ENCODE peak calls at places on chromosome 17, in five cellular contexts. U, O, V, M and X are unnamed samples.

GRCh38 chr17:17570207-17570797 is 21.2 kb downstream of the PEMT start:
- DNase-seq in U (no peak), O (peak), V (no peak), M (peak), X (peak)

GRCh38 chr17:19346351-19347255 is 15.9 kb downstream of the B9D1 start:
- DNase-seq in U (no peak), O (peak), V (peak), M (no peak), X (no peak)

GRCh38 chr17:75267146-75267402 is 4.0 kb downstream of the MIF4GD start:
- DNase-seq in U (no peak), O (no peak), V (no peak), M (no peak), X (no peak)

GRCh38 chr17:48027322-48027981 is 10.1 kb downstream of the COPZ2 start:
- DNase-seq in U (no peak), O (no peak), V (no peak), M (no peak), X (no peak)

GRCh38 chr17:48259710-48260291 is 152.2 kb downstream of the SNX11 start:
- DNase-seq in U (no peak), O (no peak), V (no peak), M (peak), X (peak)

GRCh38 chr17:77475012-77475976 is 334.5 kb downstream of the SEC14L1 start:
- DNase-seq in U (peak), O (no peak), V (no peak), M (no peak), X (no peak)

GRCh38 chr17:34637041-34637547 is 57.7 kb downstream of the TMEM132E start:
- DNase-seq in U (no peak), O (no peak), V (no peak), M (no peak), X (no peak)

GRCh38 chr17:50533720-50534148 is 1.2 kb downstream of the EPN3 start:
- DNase-seq in U (no peak), O (no peak), V (no peak), M (peak), X (peak)

GRCh38 chr17:65774787-65775186 is 213.3 kb upstream of the AXIN2 start:
- DNase-seq in U (no peak), O (no peak), V (no peak), M (peak), X (no peak)

GRCh38 chr17:60303406-60304099 is 88.4 kb downstream of the USP32 start:
- DNase-seq in U (no peak), O (no peak), V (no peak), M (no peak), X (no peak)

GRCh38 chr17:1999557-2000251 is 25.4 kb downstream of the RTN4RL1 start:
- DNase-seq in U (no peak), O (peak), V (peak), M (peak), X (peak)

GRCh38 chr17:76318586-76318985 is 10.5 kb upstream of the QRICH2 start:
- DNase-seq in U (no peak), O (no peak), V (no peak), M (no peak), X (no peak)

GRCh38 chr17:68381076-68381900 is 76.0 kb downstream of the WIPI1 start:
- DNase-seq in U (no peak), O (no peak), V (no peak), M (no peak), X (no peak)

GRCh38 chr17:806346-807145 is 24.4 kb downstream of the MRM3 start:
- DNase-seq in U (no peak), O (no peak), V (no peak), M (no peak), X (no peak)

GRCh38 chr17:13756763-13757162 is 155.0 kb upstream of the HS3ST3A1 start:
- DNase-seq in U (no peak), O (no peak), V (no peak), M (no peak), X (no peak)

GRCh38 chr17:27956601-27957445 is 63.7 kb upstream of the LYRM9 start:
- DNase-seq in U (no peak), O (no peak), V (no peak), M (peak), X (peak)

GRCh38 chr17:296382-296781 is 56.2 kb downstream of the RPH3AL start:
- DNase-seq in U (no peak), O (no peak), V (peak), M (no peak), X (no peak)

GRCh38 chr17:76506408-76507328 is 5.4 kb upstream of the RHBDF2 start:
- DNase-seq in U (peak), O (peak), V (peak), M (peak), X (peak)

GRCh38 chr17:51419476-51419875 is 159.1 kb downstream of the UTP18 start:
- DNase-seq in U (no peak), O (no peak), V (no peak), M (no peak), X (no peak)

GRCh38 chr17:2022647-2023046 is 2.5 kb downstream of the RTN4RL1 start:
- DNase-seq in U (no peak), O (no peak), V (no peak), M (no peak), X (no peak)

GRCh38 chr17:1126327-1126726 is 53.5 kb downstream of the ABR start:
- DNase-seq in U (no peak), O (no peak), V (no peak), M (no peak), X (no peak)

GRCh38 chr17:58666858-58667267 is 25.0 kb downstream of the TEX14 start:
- DNase-seq in U (peak), O (no peak), V (peak), M (no peak), X (no peak)

GRCh38 chr17:49565948-49566491 is 9.7 kb upstream of the NXPH3 start:
- DNase-seq in U (no peak), O (no peak), V (peak), M (no peak), X (peak)

GRCh38 chr17:48294989-48295892 is 134.8 kb downstream of the SKAP1 start:
- DNase-seq in U (no peak), O (no peak), V (no peak), M (no peak), X (no peak)

GRCh38 chr17:80029235-80029974 is 6.3 kb downstream of the TBC1D16 start:
- DNase-seq in U (no peak), O (no peak), V (peak), M (no peak), X (peak)

GRCh38 chr17:40615295-40615988 is 32.2 kb downstream of the SMARCE1 start:
- DNase-seq in U (no peak), O (peak), V (no peak), M (peak), X (peak)

GRCh38 chr17:43834106-43834505 is 1.2 kb upstream of the MPP3 start:
- DNase-seq in U (no peak), O (no peak), V (no peak), M (no peak), X (no peak)

GRCh38 chr17:77409282-77410161 is 268.8 kb downstream of the SEC14L1 start:
- DNase-seq in U (peak), O (no peak), V (peak), M (peak), X (no peak)

GRCh38 chr17:30323262-30323894 is 10.5 kb downstream of the TMIGD1 start:
- DNase-seq in U (peak), O (no peak), V (no peak), M (no peak), X (no peak)

GRCh38 chr17:37608369-37609169 is 649 bp downstream of the SYNRG start:
- DNase-seq in U (peak), O (peak), V (peak), M (peak), X (peak)

GRCh38 chr17:33233855-33234228 is 59.3 kb downstream of the ASIC2 start:
- DNase-seq in U (peak), O (no peak), V (peak), M (no peak), X (no peak)

GRCh38 chr17:83083368-83084201 is 4.2 kb downstream of the METRNL start:
- DNase-seq in U (peak), O (no peak), V (peak), M (peak), X (no peak)

GRCh38 chr17:83081561-83082201 is 2.3 kb downstream of the METRNL start:
- DNase-seq in U (peak), O (no peak), V (peak), M (no peak), X (no peak)

GRCh38 chr17:83082899-83083367 is 3.5 kb downstream of the METRNL start:
- DNase-seq in U (no peak), O (no peak), V (no peak), M (no peak), X (no peak)

GRCh38 chr17:83080641-83081560 is 1.5 kb downstream of the METRNL start:
- DNase-seq in U (peak), O (no peak), V (no peak), M (peak), X (peak)

DNA sequence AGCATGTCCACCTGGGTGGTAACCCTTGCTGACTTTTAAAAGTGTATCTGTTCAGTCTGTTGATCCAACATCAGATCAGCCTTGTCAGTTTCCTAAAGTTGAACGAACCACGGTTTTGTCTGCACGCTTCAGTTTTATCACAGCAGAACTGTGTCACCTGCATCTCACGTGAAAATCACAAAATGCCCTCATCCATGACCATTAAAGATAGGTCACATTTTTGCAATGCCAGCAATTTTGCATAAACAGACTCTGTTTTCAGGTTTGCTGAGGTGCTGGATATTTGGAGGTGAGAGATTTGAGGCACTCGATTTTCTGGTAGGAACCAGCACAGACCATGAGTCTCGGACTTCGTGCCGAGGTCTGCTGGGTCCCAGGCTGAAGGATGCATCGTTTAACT is 3.0 kb downstream of the METRNL start:
- DNase-seq in U (no peak), O (no peak), V (no peak), M (no peak), X (no peak)
- H3K27ac ChIP-seq in U (peak), O (no peak), V (peak), M (peak), X (no peak)

GRCh38 chr17:4342535-4342934 is 23.9 kb downstream of the UBE2G1 start:
- DNase-seq in U (no peak), O (no peak), V (no peak), M (no peak), X (no peak)

GRCh38 chr17:4341616-4341977 is 24.9 kb downstream of the UBE2G1 start:
- DNase-seq in U (no peak), O (no peak), V (no peak), M (no peak), X (no peak)

GRCh38 chr17:4344926-4345325 is 21.5 kb downstream of the UBE2G1 start:
- DNase-seq in U (no peak), O (no peak), V (no peak), M (no peak), X (no peak)

GRCh38 chr17:4345569-4345968 is 20.9 kb downstream of the UBE2G1 start:
- DNase-seq in U (no peak), O (no peak), V (no peak), M (no peak), X (no peak)

DNA sequence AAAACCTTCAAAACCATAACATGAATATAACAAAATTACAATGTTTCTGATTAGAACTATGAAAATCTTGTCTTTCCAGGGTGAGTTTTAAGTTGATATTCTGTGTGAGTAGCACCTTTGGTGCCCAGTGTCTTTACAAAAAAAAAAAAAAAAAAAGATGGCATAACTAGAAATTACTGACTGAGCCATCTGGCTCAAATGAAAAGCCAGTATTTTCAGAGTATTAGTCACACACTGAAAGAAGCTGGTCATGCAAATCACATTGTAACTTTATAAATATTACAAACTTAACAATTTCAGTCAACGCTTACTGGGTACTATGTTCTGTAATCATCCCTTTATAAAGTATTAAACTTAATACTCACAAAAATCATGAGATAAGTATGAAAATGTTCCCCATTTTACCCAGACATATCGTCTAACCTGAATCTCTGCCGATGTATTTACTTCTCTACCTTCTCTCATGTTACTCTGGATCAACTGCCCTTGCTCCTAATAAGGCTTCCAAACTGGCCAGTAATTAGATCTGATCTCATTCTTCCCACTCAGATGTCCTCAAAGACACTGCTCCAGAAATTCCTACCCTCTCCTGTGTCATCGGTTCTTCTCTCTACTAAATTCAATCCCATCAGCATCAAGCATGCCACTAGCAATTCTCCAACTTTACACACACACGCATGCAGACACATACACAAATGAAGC is 25.4 kb downstream of the UBE2G1 start:
- DNase-seq in U (no peak), O (no peak), V (no peak), M (no peak), X (no peak)
- H3K27ac ChIP-seq in U (no peak), O (no peak), V (no peak), M (no peak), X (no peak)

GRCh38 chr17:45409659-45410076 is 23.0 kb downstream of the ARHGAP27 start:
- DNase-seq in U (no peak), O (no peak), V (no peak), M (no peak), X (no peak)
- H3K27ac ChIP-seq in U (peak), O (no peak), V (no peak), M (no peak), X (no peak)

GRCh38 chr17:82242977-82243647 is 14.3 kb downstream of the SLC16A3 start:
- DNase-seq in U (no peak), O (peak), V (peak), M (no peak), X (peak)
- H3K27ac ChIP-seq in U (no peak), O (peak), V (peak), M (no peak), X (no peak)

GRCh38 chr17:71189493-71189831 is 931.4 kb upstream of the SOX9 start:
- DNase-seq in U (no peak), O (no peak), V (no peak), M (no peak), X (no peak)
- H3K27ac ChIP-seq in U (no peak), O (no peak), V (no peak), M (no peak), X (no peak)

DNA sequence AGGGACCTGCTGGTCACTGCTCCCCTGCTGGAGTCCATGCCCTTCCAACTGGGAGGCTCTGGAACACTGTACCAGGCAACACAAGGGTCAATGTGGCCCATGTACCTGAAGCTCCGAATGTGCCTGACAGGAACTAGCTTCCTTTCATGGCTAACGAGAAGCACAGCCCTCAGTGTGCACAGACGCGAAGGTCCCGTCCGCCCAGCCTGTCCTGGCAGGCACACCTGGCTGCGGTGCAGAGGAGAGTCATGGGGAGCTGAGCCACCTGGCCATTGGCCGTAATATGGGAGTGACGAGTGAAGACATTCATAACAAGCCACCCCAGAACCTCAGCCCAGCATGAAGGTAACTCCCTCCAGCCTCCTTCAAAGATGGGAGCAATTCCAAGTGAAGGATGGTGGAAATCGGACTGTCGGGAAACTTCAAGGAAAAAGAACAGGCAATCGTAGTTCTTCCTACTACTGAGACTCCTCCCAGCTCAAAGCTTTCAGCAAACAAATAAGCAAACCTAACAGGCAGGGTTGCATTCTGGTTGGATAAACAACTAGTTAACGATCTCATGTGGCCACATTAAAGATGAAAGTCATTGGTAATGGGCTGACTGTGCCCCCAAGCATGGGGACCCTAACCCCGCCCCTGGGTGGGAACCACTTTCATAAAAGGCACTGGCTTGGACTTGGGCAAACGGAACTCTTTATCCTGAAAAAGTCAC is 13.2 kb downstream of the TMEM11 start:
- DNase-seq in U (no peak), O (no peak), V (no peak), M (no peak), X (no peak)
- H3K27ac ChIP-seq in U (no peak), O (no peak), V (no peak), M (peak), X (no peak)

DNA sequence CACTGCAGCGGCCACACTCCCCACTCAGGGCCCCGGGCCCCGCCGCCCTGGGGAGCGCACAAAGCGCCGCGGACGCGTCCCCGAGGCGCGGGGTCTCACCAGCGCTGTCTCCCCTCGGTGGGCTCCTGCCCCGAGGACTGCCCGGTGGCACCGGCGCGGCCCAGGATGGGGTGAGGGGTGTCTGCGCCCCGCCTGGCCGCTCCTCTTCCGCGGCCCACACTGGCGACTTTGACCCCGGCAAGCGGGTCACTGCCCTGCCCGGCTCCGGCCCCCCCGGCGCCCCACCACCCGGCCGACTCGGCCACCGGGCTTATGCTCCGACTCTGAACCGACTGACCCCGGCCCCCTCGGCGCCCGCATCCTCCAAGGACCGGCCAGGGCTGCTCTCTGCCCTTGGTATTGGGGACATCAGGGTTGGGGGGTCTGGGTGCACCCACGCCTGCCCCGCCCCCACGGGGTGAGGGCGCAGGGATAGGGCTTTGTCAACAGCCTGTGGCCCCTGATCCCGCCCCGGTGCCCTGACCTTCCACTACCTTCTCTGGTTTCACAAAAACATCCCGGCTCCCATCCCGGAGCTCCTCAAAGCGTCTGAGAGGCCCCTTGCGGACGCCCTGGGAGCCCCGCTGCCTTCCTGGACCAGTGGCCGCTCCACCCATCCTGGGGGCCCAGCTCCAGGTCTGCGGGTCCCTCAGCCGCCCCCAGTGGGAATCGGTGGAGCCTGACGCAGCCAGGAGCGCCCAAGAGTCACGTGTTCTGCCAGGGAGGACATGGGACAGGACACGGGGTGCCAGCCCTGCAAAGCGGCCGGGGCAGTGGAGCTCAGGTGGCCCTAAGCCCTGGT is 829 bp downstream of the GCGR start:
- DNase-seq in U (no peak), O (no peak), V (no peak), M (peak), X (peak)
- H3K27ac ChIP-seq in U (no peak), O (no peak), V (no peak), M (no peak), X (no peak)